ENCODE peak calls at places on chromosomes 11 and 22, in six cellular contexts. K is ecto neural progenitor cell; N is stimulated activated naive B cell treated with anti-CD40 and anti-IgM and Interleukin-4, amounts not matched to agents 10 μg/mL and 1 μg/mL and 100 μg/mL, for 72 hours; L is CD4-positive, alpha-beta T cell; D is ACHN; F is upper lobe of right lung. Q is an unnamed sample.

GRCh38 chr11:72236083-72236697 is 7.8 kb downstream of the PHOX2A start:
- DNase-seq in F (no peak), D (no peak), K (peak), L (no peak), N (no peak), Q (no peak)

GRCh38 chr11:121522043-121522941 is 69.5 kb upstream of the SORL1-AS1 start:
- DNase-seq in K (no peak), F (no peak), L (no peak), N (no peak), D (no peak), Q (no peak)

GRCh38 chr11:110196884-110197420 is 99.5 kb downstream of the RDX start:
- DNase-seq in N (no peak), D (no peak), K (no peak), L (no peak), F (no peak), Q (no peak)

GRCh38 chr11:45751430-45751829 is 53.5 kb upstream of the SLC35C1 start:
- DNase-seq in L (no peak), K (peak), N (no peak), D (no peak), F (no peak), Q (no peak)

GRCh38 chr11:102163368-102163767 is 53.1 kb downstream of the YAP1 start:
- DNase-seq in L (no peak), F (no peak), D (no peak), K (no peak), N (no peak), Q (no peak)

GRCh38 chr22:39176067-39176621 is 23.7 kb upstream of the CBX7 start:
- DNase-seq in N (no peak), K (peak), L (no peak), F (peak), D (peak), Q (peak)

GRCh38 chr11:113387605-113388211 is at the start of gene ANKK1:
- DNase-seq in F (no peak), L (no peak), D (no peak), N (no peak), K (peak), Q (no peak)

GRCh38 chr22:25692392-25692791 is 49.6 kb upstream of the MYO18B start:
- DNase-seq in K (no peak), N (no peak), D (no peak), L (no peak), F (no peak), Q (no peak)

GRCh38 chr11:14793546-14793945 is 98.5 kb downstream of the CYP2R1 start:
- DNase-seq in L (no peak), F (no peak), K (no peak), D (no peak), N (no peak), Q (no peak)

GRCh38 chr11:109304159-109304558 is 117.8 kb upstream of the C11orf87 start:
- DNase-seq in D (no peak), N (no peak), K (no peak), F (no peak), L (no peak), Q (no peak)

GRCh38 chr11:118200901-118201680 is 23.7 kb downstream of the JAML start:
- DNase-seq in L (no peak), F (no peak), N (peak), K (no peak), D (no peak), Q (no peak)

GRCh38 chr11:84884836-84885235 is 742.3 kb downstream of the DLG2 start:
- DNase-seq in D (no peak), N (no peak), K (no peak), L (no peak), F (no peak), Q (no peak)

GRCh38 chr11:32081901-32082300 is 9.0 kb upstream of the RCN1 start:
- DNase-seq in N (no peak), K (no peak), L (no peak), F (no peak), D (no peak), Q (no peak)

GRCh38 chr22:27881404-27881803 is 37.7 kb downstream of the PITPNB start:
- DNase-seq in D (no peak), N (no peak), L (no peak), K (no peak), F (no peak), Q (no peak)

GRCh38 chr22:27435839-27436581 is 365.5 kb downstream of the MN1 start:
- DNase-seq in D (no peak), N (no peak), F (no peak), L (no peak), K (peak), Q (no peak)

GRCh38 chr11:115711021-115711420 is 206.8 kb upstream of the CADM1 start:
- DNase-seq in L (no peak), K (no peak), F (no peak), N (no peak), D (no peak), Q (no peak)

GRCh38 chr11:72726266-72727220 is 25.7 kb downstream of the ARAP1 start:
- DNase-seq in F (no peak), D (no peak), N (no peak), K (no peak), L (no peak), Q (no peak)

GRCh38 chr11:8649361-8649760 is 33.1 kb downstream of the TRIM66 start:
- DNase-seq in L (no peak), K (no peak), F (no peak), D (peak), N (no peak), Q (no peak)

GRCh38 chr11:120068114-120068573 is 69.8 kb downstream of the TRIM29 start:
- DNase-seq in N (no peak), L (no peak), F (no peak), D (no peak), K (peak), Q (no peak)

GRCh38 chr11:2590951-2591754 is 108.6 kb downstream of the KCNQ1OT1 start:
- DNase-seq in N (no peak), K (no peak), L (no peak), F (peak), D (no peak), Q (no peak)

GRCh38 chr11:57403176-57404147 is 13.0 kb upstream of the PRG2 start:
- DNase-seq in L (no peak), D (no peak), N (peak), K (no peak), F (no peak), Q (no peak)

GRCh38 chr11:65353900-65354264 is 669 bp upstream of the TIGD3 start:
- DNase-seq in L (no peak), K (no peak), D (no peak), F (no peak), N (no peak), Q (no peak)

GRCh38 chr11:124748481-124749338 is 3.3 kb downstream of the VSIG2 start:
- DNase-seq in F (no peak), K (no peak), N (no peak), D (peak), L (no peak), Q (no peak)

GRCh38 chr11:66950113-66950535 is 8.1 kb downstream of the PC start:
- DNase-seq in N (peak), F (no peak), L (no peak), D (peak), K (no peak), Q (peak)

GRCh38 chr11:119318240-119319135 is 1.6 kb upstream of the MCAM start:
- DNase-seq in K (no peak), F (no peak), N (no peak), L (no peak), D (no peak), Q (peak)

GRCh38 chr22:36445158-36445668 is 36.2 kb downstream of the TXN2 start:
- DNase-seq in K (no peak), L (no peak), D (no peak), N (no peak), F (no peak), Q (peak)

GRCh38 chr11:113817162-113817561 is 37.6 kb downstream of the CLDN25 start:
- DNase-seq in L (no peak), N (no peak), K (no peak), F (no peak), D (no peak), Q (no peak)

GRCh38 chr11:101082813-101083212 is 46.8 kb downstream of the PGR start:
- DNase-seq in D (no peak), F (no peak), N (no peak), K (no peak), L (no peak), Q (no peak)

GRCh38 chr22:46588279-46589140 is 31.7 kb upstream of the GRAMD4 start:
- DNase-seq in F (peak), K (no peak), L (no peak), D (no peak), N (no peak), Q (no peak)

GRCh38 chr22:28395920-28396447 is 283.7 kb downstream of the TTC28 start:
- DNase-seq in F (no peak), L (no peak), N (no peak), D (peak), K (no peak), Q (peak)

GRCh38 chr11:92276773-92277172 is 52.2 kb downstream of the FAT3 start:
- DNase-seq in N (no peak), K (no peak), F (no peak), D (no peak), L (no peak), Q (no peak)

GRCh38 chr22:41983516-41983915 is 14.3 kb downstream of the SEPTIN3 start:
- DNase-seq in L (no peak), F (no peak), N (no peak), D (no peak), K (no peak), Q (no peak)

GRCh38 chr22:50186181-50186731 is 543 bp downstream of the TRABD start:
- DNase-seq in D (no peak), L (no peak), K (no peak), F (no peak), N (no peak), Q (no peak)

GRCh38 chr22:18970180-18970947 is 34.3 kb upstream of the PRODH start:
- DNase-seq in F (peak), L (no peak), N (no peak), D (peak), K (peak), Q (no peak)

Q was measured in HepG2.